ENCODE peak calls at places on chromosome 20, in five cellular contexts. A is mucosa of descending colon, L is stomach, V is pancreas, R is sigmoid colon. Z is an unnamed sample.
A peak's percentile ranks its signal among the peaks of the same experiment; 100 is the strongest.

GRCh38 chr20:59836768-59837167 is 96.7 kb downstream of the SYCP2 start:
- DNase-seq in A (no peak), L (no peak), V (no peak), R (no peak), Z (no peak)

GRCh38 chr20:17225891-17226409 is 890 bp upstream of the PCSK2 start:
- DNase-seq in A (peak; percentile 45), L (no peak), V (peak; percentile 38), R (peak; percentile 61), Z (no peak)

GRCh38 chr20:38927902-38928578 is 1.8 kb downstream of the FAM83D start:
- DNase-seq in A (peak; percentile 65), L (no peak), V (no peak), R (no peak), Z (no peak)

GRCh38 chr20:19628570-19629134 is 129.4 kb upstream of the RIN2 start:
- DNase-seq in A (no peak), L (peak; percentile 65), V (peak; percentile 32), R (no peak), Z (no peak)

GRCh38 chr20:37336369-37337207 is 9.4 kb upstream of the SRC start:
- DNase-seq in A (peak; percentile 75), L (no peak), V (no peak), R (peak; percentile 78), Z (no peak)

GRCh38 chr20:12728782-12729181 is 280.0 kb upstream of the SPTLC3 start:
- DNase-seq in A (no peak), L (no peak), V (no peak), R (no peak), Z (no peak)

GRCh38 chr20:43900062-43900461 is 14.6 kb upstream of the TOX2 start:
- DNase-seq in A (no peak), L (no peak), V (no peak), R (no peak), Z (no peak)

GRCh38 chr20:12409501-12409900 is 491.8 kb downstream of the BTBD3 start:
- DNase-seq in A (no peak), L (no peak), V (no peak), R (no peak), Z (no peak)

GRCh38 chr20:45343445-45343866 is 4.8 kb downstream of the SDC4 start:
- DNase-seq in A (peak; percentile 74), L (peak; percentile 78), V (peak; percentile 80), R (no peak), Z (no peak)

GRCh38 chr20:531608-532007 is 12.0 kb downstream of the CSNK2A1 start:
- DNase-seq in A (no peak), L (no peak), V (no peak), R (no peak), Z (no peak)

GRCh38 chr20:45037050-45037449 is 63.9 kb downstream of the KCNS1 start:
- DNase-seq in A (no peak), L (peak; percentile 28), V (no peak), R (no peak), Z (no peak)

GRCh38 chr20:2654384-2654822 is 2.0 kb downstream of the NOP56 start:
- DNase-seq in A (no peak), L (no peak), V (no peak), R (no peak), Z (no peak)

GRCh38 chr20:10453241-10453640 is 18.1 kb downstream of the SLX4IP start:
- DNase-seq in A (no peak), L (no peak), V (no peak), R (no peak), Z (no peak)

GRCh38 chr20:35893942-35894341 is 60.4 kb downstream of the SCAND1 start:
- DNase-seq in A (no peak), L (no peak), V (no peak), R (no peak), Z (no peak)

GRCh38 chr20:34705383-34706021 is 1.4 kb downstream of the TP53INP2 start:
- DNase-seq in A (peak; percentile 73), L (peak; percentile 59), V (peak; percentile 30), R (no peak), Z (no peak)

GRCh38 chr20:21234816-21235215 is 68.3 kb upstream of the XRN2 start:
- DNase-seq in A (no peak), L (no peak), V (no peak), R (no peak), Z (no peak)

GRCh38 chr20:64136004-64136710 is 28.1 kb upstream of the MYT1 start:
- DNase-seq in A (no peak), L (no peak), V (no peak), R (peak; percentile 46), Z (no peak)

GRCh38 chr20:25281541-25281991 is 33.7 kb downstream of the PYGB start:
- DNase-seq in A (peak; percentile 77), L (peak; percentile 38), V (no peak), R (peak; percentile 60), Z (no peak)

GRCh38 chr20:17630151-17630805 is 51.8 kb downstream of the RRBP1 start:
- DNase-seq in A (peak; percentile 33), L (no peak), V (peak; percentile 15), R (no peak), Z (no peak)

GRCh38 chr20:8481636-8482035 is 349.6 kb downstream of the PLCB1 start:
- DNase-seq in A (no peak), L (no peak), V (no peak), R (no peak), Z (no peak)

GRCh38 chr20:43037605-43038309 is 151.9 kb downstream of the PTPRT start:
- DNase-seq in A (no peak), L (no peak), V (no peak), R (no peak), Z (no peak)

GRCh38 chr20:60046011-60046413 is 87.8 kb downstream of the CDH26 start:
- DNase-seq in A (no peak), L (no peak), V (no peak), R (no peak), Z (peak; percentile 37)

GRCh38 chr20:18267815-18268214 is 20.5 kb upstream of the ZNF133 start:
- DNase-seq in A (no peak), L (no peak), V (no peak), R (no peak), Z (no peak)

GRCh38 chr20:42587427-42587826 is 602.3 kb downstream of the PTPRT start:
- DNase-seq in A (no peak), L (no peak), V (peak; percentile 77), R (no peak), Z (no peak)

GRCh38 chr20:25538838-25539665 is 46.3 kb downstream of the NINL start:
- DNase-seq in A (no peak), L (no peak), V (no peak), R (no peak), Z (no peak)

GRCh38 chr20:59039233-59039632 is 3.4 kb downstream of the PRELID3B start:
- DNase-seq in A (no peak), L (no peak), V (no peak), R (no peak), Z (no peak)

GRCh38 chr20:17609978-17610377 is 40.1 kb downstream of the DSTN start:
- DNase-seq in A (no peak), L (no peak), V (no peak), R (no peak), Z (no peak)

GRCh38 chr20:52536841-52537400 is 345.3 kb upstream of the ZFP64 start:
- DNase-seq in A (no peak), L (no peak), V (no peak), R (no peak), Z (no peak)

GRCh38 chr20:17882065-17882833 is 86.3 kb downstream of the SNX5 start:
- DNase-seq in A (no peak), L (no peak), V (no peak), R (peak; percentile 53), Z (no peak)

GRCh38 chr20:23007886-23008285 is 27.2 kb upstream of the SSTR4 start:
- DNase-seq in A (no peak), L (no peak), V (no peak), R (no peak), Z (no peak)

GRCh38 chr20:19515074-19515473 is 243.0 kb upstream of the RIN2 start:
- DNase-seq in A (no peak), L (no peak), V (no peak), R (no peak), Z (no peak)

GRCh38 chr20:10508060-10508459 is 73.0 kb downstream of the SLX4IP start:
- DNase-seq in A (no peak), L (no peak), V (peak; percentile 52), R (peak; percentile 84), Z (no peak)

GRCh38 chr20:38218566-38218885 is 42.0 kb downstream of the KIAA1755 start:
- DNase-seq in A (no peak), L (no peak), V (no peak), R (no peak), Z (no peak)

GRCh38 chr20:59873409-59873808 is 60.0 kb downstream of the SYCP2 start:
- DNase-seq in A (no peak), L (no peak), V (no peak), R (no peak), Z (no peak)

DNA sequence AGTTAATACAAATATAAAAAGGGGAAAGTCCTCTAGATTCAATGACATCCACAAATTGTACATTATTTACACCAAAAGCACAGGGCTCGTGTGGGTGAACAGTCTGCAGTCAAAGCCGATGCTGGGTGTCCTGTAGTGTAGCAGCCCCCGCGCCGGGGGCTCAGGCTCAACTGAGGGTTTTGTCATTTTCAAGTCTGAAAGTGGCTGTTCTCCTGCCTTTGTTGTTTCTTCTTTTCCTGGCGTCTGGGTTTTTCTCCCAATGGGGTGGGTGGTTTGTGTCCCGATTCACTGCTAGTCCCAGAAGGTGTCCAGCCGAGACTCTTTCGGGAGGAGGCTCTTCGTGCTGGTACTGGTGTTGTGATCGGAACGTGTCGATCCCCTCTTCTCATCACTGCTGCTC is 146.0 kb downstream of the ZMYND8 start:
- DNase-seq in A (no peak), L (no peak), V (no peak), R (no peak), Z (no peak)
- H3K36me3 ChIP-seq in A (peaks cover 3% of the 10 kb centered on the region), L (peaks cover 78% of the 10 kb centered on the region), V (peaks cover 34% of the 10 kb centered on the region), R (peaks cover 73% of the 10 kb centered on the region), Z (peaks cover 24% of the 10 kb centered on the region)

GRCh38 chr20:4775322-4776078 is 53.8 kb downstream of the PRND start:
- DNase-seq in A (no peak), L (no peak), V (no peak), R (no peak), Z (no peak)
- H3K4me3 ChIP-seq in A (no peak overlapping the region), L (no peak overlapping the region), V (no peak overlapping the region), R (no peak overlapping the region), Z (no peak overlapping the region)

GRCh38 chr20:41169791-41170351 is 32.5 kb downstream of the PLCG1 start:
- DNase-seq in A (no peak), L (no peak), V (no peak), R (no peak), Z (no peak)
- H3K36me3 ChIP-seq in A (peaks cover 12% of the 10 kb centered on the region), L (peaks cover 95% of the 10 kb centered on the region), V (peaks cover 45% of the 10 kb centered on the region), R (peaks cover 93% of the 10 kb centered on the region), Z (peaks cover 50% of the 10 kb centered on the region)

DNA sequence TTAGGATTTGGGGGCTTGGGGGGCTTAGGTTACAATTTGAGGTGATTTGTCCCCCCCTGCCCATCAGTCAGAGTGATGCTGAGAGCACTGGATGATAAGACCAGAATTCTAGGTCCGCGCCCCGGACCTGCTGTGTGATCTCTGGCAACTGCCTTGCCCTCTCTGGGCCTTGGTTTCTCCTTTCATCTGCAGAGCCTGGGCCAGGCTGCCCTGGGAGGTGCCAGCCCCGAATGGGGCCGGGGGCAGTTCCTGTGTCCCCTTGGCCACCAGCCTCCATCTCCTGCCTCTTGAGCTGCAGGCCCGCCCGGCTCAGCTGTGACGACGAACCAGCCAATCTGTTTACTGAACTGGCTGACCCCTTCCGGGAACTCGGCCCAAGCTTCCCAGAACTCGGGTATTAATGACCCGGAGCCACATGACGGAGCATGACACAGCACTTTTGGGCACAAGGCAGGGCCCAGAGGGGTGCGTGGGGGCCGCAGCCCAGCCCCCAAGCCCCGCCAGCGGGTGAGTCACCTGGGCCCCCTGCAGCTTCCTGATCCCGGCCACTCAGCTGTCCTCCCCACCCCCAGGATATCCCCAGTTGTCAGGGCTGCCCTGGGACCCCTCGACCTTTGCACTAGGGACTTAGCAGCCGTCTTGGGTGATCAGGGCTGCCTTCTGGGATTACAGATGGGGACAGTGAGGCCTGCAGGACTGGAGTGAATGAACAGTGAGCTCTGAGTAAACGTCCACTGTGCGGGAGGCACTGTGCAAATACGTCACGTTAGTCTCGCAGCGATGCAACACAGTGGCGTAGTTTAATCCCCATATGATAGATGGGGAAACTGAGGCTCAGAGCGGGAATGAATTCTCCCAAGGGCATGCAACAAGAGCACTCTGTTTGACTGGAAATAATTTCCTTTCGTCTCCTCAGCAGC is 102.0 kb downstream of the CEBPB start:
- DNase-seq in A (peak; percentile 91), L (peak; percentile 91), V (peak; percentile 83), R (peak; percentile 98), Z (peak; percentile 71)
- H3K4me3 ChIP-seq in A (no peak overlapping the region), L (no peak overlapping the region), V (no peak overlapping the region), R (no peak overlapping the region), Z (no peak overlapping the region)